ENCODE peak calls at places on chromosomes 7 and 10, in eight cellular contexts. V is choroid plexus epithelial cell, N is foreskin fibroblast, I is GM13977, G is mesothelial cell of epicardium, X is RWPE1, H is transverse colon, J is AG04450. W is an unnamed sample.

GRCh38 chr7:106421181-106421762 is 136.5 kb upstream of the NAMPT start:
- DNase-seq in J (peak), G (no peak), H (peak), I (no peak), X (no peak), V (peak), N (peak), W (peak)

GRCh38 chr10:78742406-78742729 is 326.4 kb upstream of the ZMIZ1 start:
- DNase-seq in I (no peak), N (no peak), J (no peak), H (no peak), G (no peak), X (no peak), V (no peak), W (no peak)

GRCh38 chr7:44881610-44882009 is 3.7 kb downstream of the PURB start:
- DNase-seq in I (peak), G (no peak), H (no peak), X (peak), N (peak), V (peak), J (peak), W (peak)

GRCh38 chr10:93468532-93469213 is 13.5 kb downstream of the MYOF start:
- DNase-seq in V (peak), X (peak), N (peak), I (no peak), J (peak), G (no peak), H (no peak), W (peak)

GRCh38 chr7:137681657-137682562 is 164.9 kb downstream of the DGKI start:
- DNase-seq in G (no peak), J (peak), I (no peak), N (peak), H (no peak), V (peak), X (peak), W (peak)

GRCh38 chr10:4170633-4171314 is 385.8 kb upstream of the KLF6 start:
- DNase-seq in I (no peak), N (no peak), X (no peak), G (no peak), J (no peak), V (no peak), H (no peak), W (no peak)

GRCh38 chr10:80177781-80178636 is 27.3 kb downstream of the ANXA11 start:
- DNase-seq in X (no peak), J (no peak), V (peak), N (no peak), H (no peak), G (no peak), I (no peak), W (no peak)

GRCh38 chr10:120505866-120506265 is 48.8 kb downstream of the PLPP4 start:
- DNase-seq in G (no peak), V (peak), I (no peak), H (no peak), X (no peak), J (no peak), N (no peak), W (peak)

GRCh38 chr7:158295966-158296797 is 291.4 kb downstream of the PTPRN2 start:
- DNase-seq in G (no peak), V (no peak), N (no peak), H (no peak), X (no peak), I (no peak), J (no peak), W (no peak)

GRCh38 chr10:113362645-113363091 is 190.2 kb upstream of the HABP2 start:
- DNase-seq in J (no peak), G (no peak), N (no peak), H (no peak), V (peak), X (no peak), I (no peak), W (peak)

GRCh38 chr7:85508642-85509429 is 322.0 kb upstream of the SEMA3D start:
- DNase-seq in J (peak), G (no peak), X (no peak), V (peak), I (no peak), H (no peak), N (peak), W (peak)

GRCh38 chr10:29119374-29119773 is 169.5 kb upstream of the LYZL1 start:
- DNase-seq in I (no peak), J (no peak), N (no peak), V (peak), G (no peak), H (peak), X (peak), W (no peak)

GRCh38 chr7:80346704-80347103 is 165.2 kb downstream of the GNAT3 start:
- DNase-seq in V (peak), J (no peak), X (peak), I (no peak), G (no peak), N (no peak), H (no peak), W (peak)

GRCh38 chr10:14648042-14648765 is 126.5 kb downstream of the FAM107B start:
- DNase-seq in G (no peak), H (peak), X (no peak), I (peak), J (peak), V (peak), N (no peak), W (peak)

GRCh38 chr7:48522692-48523091 is 351.4 kb downstream of the ABCA13 start:
- DNase-seq in X (no peak), N (no peak), G (no peak), V (no peak), H (no peak), I (no peak), J (no peak), W (no peak)

GRCh38 chr10:33722067-33722466 is 387.6 kb upstream of the NRP1 start:
- DNase-seq in N (peak), J (no peak), I (no peak), H (no peak), G (no peak), V (peak), X (no peak), W (no peak)

GRCh38 chr10:97320480-97321031 is 1.5 kb downstream of the FRAT1 start:
- DNase-seq in H (peak), J (no peak), G (no peak), V (no peak), I (no peak), N (no peak), X (no peak), W (no peak)

GRCh38 chr7:12735923-12736322 is 48.5 kb downstream of the ARL4A start:
- DNase-seq in H (no peak), V (no peak), X (no peak), J (no peak), N (no peak), G (no peak), I (no peak), W (no peak)

GRCh38 chr10:107169516-107169915 is 5.0 kb upstream of the SORCS1 start:
- DNase-seq in J (no peak), X (no peak), G (no peak), N (no peak), H (no peak), I (no peak), V (no peak), W (no peak)

GRCh38 chr10:62459072-62459471 is 84.9 kb downstream of the ZNF365 start:
- DNase-seq in N (peak), H (no peak), J (peak), V (peak), X (no peak), I (no peak), G (no peak), W (no peak)

GRCh38 chr10:24701447-24701846 is 22.2 kb downstream of the ARHGAP21 start:
- DNase-seq in H (no peak), G (no peak), I (peak), X (no peak), N (no peak), V (peak), J (no peak), W (no peak)

GRCh38 chr7:100691676-100692577 is 2.1 kb downstream of the GIGYF1 start:
- DNase-seq in X (peak), I (peak), V (peak), G (peak), N (peak), J (no peak), H (peak), W (no peak)

GRCh38 chr10:98098247-98098646 is 36.2 kb upstream of the R3HCC1L start:
- DNase-seq in H (no peak), G (no peak), J (no peak), V (no peak), N (no peak), X (no peak), I (no peak), W (no peak)

GRCh38 chr7:68269410-68269809 is 1272.8 kb downstream of the TYW1 start:
- DNase-seq in H (no peak), N (no peak), X (no peak), G (no peak), J (no peak), V (peak), I (no peak), W (peak)

GRCh38 chr10:75034131-75034512 is 77.3 kb upstream of the SAMD8 start:
- DNase-seq in I (no peak), H (no peak), V (no peak), G (no peak), N (no peak), J (no peak), X (peak), W (no peak)

GRCh38 chr10:92264249-92264648 is 26.6 kb downstream of the CPEB3 start:
- DNase-seq in G (no peak), X (no peak), N (no peak), I (no peak), J (no peak), V (no peak), H (no peak), W (no peak)
- TF ChIP-seq CTCF in G (no peak), X (no peak), N (no peak), I (no peak), J (no peak), V (no peak), H (no peak), W (peak)

DNA sequence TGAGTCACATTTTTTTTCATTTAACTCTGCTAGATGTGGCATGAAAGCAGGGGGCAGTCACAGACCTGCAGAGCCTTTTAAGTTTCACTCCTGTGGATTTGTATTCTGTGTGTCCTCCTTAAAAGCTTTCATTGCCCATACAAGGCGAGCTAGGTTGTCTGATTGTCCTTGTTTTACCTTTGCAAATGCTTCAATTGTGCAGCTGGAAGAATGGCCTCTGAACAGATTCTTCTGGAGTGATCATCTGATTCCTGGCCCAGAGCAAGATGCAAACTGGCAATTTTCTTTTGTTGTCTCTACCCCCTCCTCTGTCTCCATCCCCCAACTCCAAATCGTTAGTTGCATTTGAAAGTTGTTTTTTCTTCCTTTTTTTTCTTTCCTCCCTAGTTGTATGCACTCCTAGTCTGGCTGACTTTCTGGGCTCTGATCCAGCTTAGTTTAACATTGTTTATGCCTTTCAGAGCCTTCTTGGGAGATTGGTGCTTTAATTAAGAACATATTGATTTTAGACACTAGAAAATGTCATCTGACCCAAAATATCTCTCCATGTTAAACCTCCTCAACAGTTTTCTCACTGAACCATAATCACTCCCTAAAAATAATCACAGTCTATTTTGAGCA is 150.2 kb downstream of the REEP3 start:
- DNase-seq in H (no peak), G (no peak), N (peak), V (peak), I (no peak), J (peak), X (no peak), W (no peak)
- TF ChIP-seq CTCF in H (no peak), G (no peak), N (no peak), V (peak), I (no peak), J (no peak), X (no peak), W (peak)

GRCh38 chr10:84114088-84114667 is 25.1 kb upstream of the GHITM start:
- DNase-seq in N (no peak), I (no peak), X (no peak), G (no peak), V (peak), H (no peak), J (no peak), W (no peak)
- TF ChIP-seq CTCF in N (no peak), I (peak), X (no peak), G (no peak), V (peak), H (no peak), J (peak), W (peak)

DNA sequence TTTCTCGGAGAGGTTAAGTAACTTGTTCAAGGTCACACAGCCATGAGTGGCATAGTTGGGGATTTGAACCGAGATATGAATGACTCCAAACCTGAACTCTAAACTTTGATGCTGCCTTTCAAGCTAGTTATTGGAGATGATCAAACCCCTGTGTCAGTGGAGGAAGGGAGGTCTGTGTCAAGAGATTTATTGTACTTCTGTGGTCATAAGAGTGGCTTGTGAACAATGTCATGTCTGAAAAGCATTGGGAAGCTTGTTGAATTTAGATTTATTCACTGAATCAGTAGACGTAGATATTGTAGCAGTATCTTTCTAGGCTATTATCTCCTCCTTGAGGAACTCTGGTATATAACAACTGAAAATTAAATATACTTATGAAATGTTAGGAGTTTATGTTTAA is 27.3 kb downstream of the SNX10 start:
- DNase-seq in N (no peak), G (no peak), I (no peak), X (no peak), J (no peak), H (no peak), V (peak), W (no peak)
- TF ChIP-seq CTCF in N (no peak), G (no peak), I (no peak), X (no peak), J (no peak), H (no peak), V (no peak), W (no peak)

DNA sequence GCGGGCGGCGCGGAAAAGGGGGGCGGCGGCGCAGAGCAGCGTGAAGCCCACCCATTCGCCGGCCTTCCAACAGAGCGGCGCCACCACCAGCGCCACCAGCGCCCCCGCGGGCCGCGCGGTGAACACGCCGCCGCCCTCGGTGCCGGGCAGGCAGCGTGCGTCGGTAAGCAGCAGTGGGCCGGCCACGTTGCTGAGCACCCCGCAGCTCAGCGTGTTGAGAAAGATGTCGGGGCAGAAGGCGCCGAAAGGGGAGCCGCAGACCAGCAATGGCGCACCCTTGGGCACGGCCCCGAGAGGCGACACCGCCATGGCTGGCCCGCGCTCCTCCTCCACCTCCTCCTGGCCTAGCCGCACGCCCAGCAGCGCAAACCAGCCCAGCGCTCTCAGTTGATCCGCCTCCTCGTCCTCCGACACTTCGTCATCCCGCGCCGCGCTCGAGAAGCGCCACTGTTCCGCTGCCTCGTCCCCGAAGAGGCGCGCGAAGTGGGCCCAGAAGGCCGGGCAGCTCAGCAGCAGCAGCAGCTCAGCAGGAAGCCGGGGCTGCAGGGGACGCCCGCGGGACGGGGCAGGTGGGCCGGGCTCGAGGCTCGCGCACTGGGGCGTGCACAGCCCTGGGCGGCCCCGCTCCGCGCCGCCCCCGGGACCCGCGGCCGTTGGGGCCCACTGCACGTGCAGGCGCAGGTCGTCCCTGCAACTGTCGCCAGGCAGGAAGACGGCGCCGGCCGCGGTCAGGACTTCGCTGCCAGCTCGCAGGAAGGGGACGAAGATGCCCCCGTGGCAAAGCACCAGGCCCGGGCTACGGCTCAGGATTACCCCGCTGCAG is 623 bp downstream of the TYSND1 start:
- DNase-seq in X (peak), V (peak), J (no peak), H (peak), I (peak), N (peak), G (peak), W (peak)
- TF ChIP-seq CTCF in X (peak), V (peak), J (peak), H (peak), I (peak), N (peak), G (peak), W (peak)

GRCh38 chr7:74708569-74709275 is 51.2 kb downstream of the GTF2I start:
- DNase-seq in N (no peak), V (peak), G (no peak), I (no peak), J (no peak), X (no peak), H (no peak), W (no peak)

GRCh38 chr7:74707216-74707615 is 49.7 kb downstream of the GTF2I start:
- DNase-seq in V (no peak), N (no peak), I (no peak), H (no peak), G (no peak), X (no peak), J (no peak), W (no peak)

GRCh38 chr7:74713567-74713966 is 56.0 kb downstream of the GTF2I start:
- DNase-seq in V (no peak), H (no peak), N (no peak), G (no peak), J (no peak), X (no peak), I (no peak), W (no peak)

GRCh38 chr7:74709880-74710671 is 52.6 kb downstream of the GTF2I start:
- DNase-seq in V (peak), X (no peak), H (no peak), I (no peak), N (no peak), J (no peak), G (no peak), W (no peak)
- TF ChIP-seq CTCF in V (peak), X (no peak), H (no peak), I (peak), N (no peak), J (peak), G (no peak), W (peak)